ENCODE peak calls at places on chromosomes 16 and 17, in six cellular contexts. C is EL; J is ACHN; H is activated naive CD4-positive, alpha-beta T cell treated with anti-CD3 and anti-CD28 coated beads, Interleukin-2, amount 10 ng/mL, durations not matched to agents 7 days and 5 days; E is non-pigmented ciliary epithelial cell; A is NCI-H510A. B is an unnamed sample.

GRCh38 chr16:81554993-81555392 is 110.4 kb downstream of the CMIP start:
- DNase-seq in C (no peak), J (no peak), H (no peak), E (no peak), A (no peak), B (no peak)

GRCh38 chr17:47323382-47324223 is at the start of gene EFCAB13:
- DNase-seq in C (peak; percentile 91), J (peak; percentile 95), H (peak; percentile 85), E (peak; percentile 22), A (peak; percentile 90), B (peak; percentile 90)

GRCh38 chr17:14119546-14119945 is 50.2 kb downstream of the COX10 start:
- DNase-seq in C (no peak), J (no peak), H (no peak), E (no peak), A (no peak), B (no peak)

GRCh38 chr16:54657058-54657708 is 273.5 kb upstream of the IRX5 start:
- DNase-seq in C (peak; percentile 61), J (peak; percentile 77), H (no peak), E (no peak), A (no peak), B (peak; percentile 76)

GRCh38 chr17:69724236-69724635 is 309.7 kb downstream of the MAP2K6 start:
- DNase-seq in C (no peak), J (no peak), H (no peak), E (no peak), A (no peak), B (no peak)

GRCh38 chr17:67506966-67507365 is 129.9 kb downstream of the PITPNC1 start:
- DNase-seq in C (peak; percentile 26), J (no peak), H (no peak), E (peak; percentile 63), A (no peak), B (no peak)

GRCh38 chr17:21019976-21020575 is 22.7 kb downstream of the USP22 start:
- DNase-seq in C (no peak), J (peak; percentile 24), H (peak; percentile 68), E (no peak), A (peak; percentile 43), B (no peak)

GRCh38 chr16:67199011-67199807 is at the start of gene ELMO3:
- DNase-seq in C (no peak), J (no peak), H (no peak), E (no peak), A (no peak), B (no peak)

GRCh38 chr16:88902744-88903143 is 36.3 kb upstream of the PABPN1L start:
- DNase-seq in C (no peak), J (no peak), H (no peak), E (no peak), A (no peak), B (no peak)

GRCh38 chr17:42130310-42130936 is 7.8 kb downstream of the HSPB9 start:
- DNase-seq in C (no peak), J (no peak), H (no peak), E (no peak), A (no peak), B (no peak)

GRCh38 chr17:60325730-60326524 is 66.0 kb downstream of the USP32 start:
- DNase-seq in C (no peak), J (no peak), H (no peak), E (no peak), A (no peak), B (no peak)

GRCh38 chr16:20956319-20956718 is 55.7 kb downstream of the LYRM1 start:
- DNase-seq in C (no peak), J (no peak), H (no peak), E (no peak), A (no peak), B (no peak)

GRCh38 chr17:2309338-2310143 is 5.8 kb downstream of the SRR start:
- DNase-seq in C (peak; percentile 30), J (no peak), H (no peak), E (no peak), A (no peak), B (no peak)

GRCh38 chr17:44375196-44376017 is 11.8 kb upstream of the FAM171A2 start:
- DNase-seq in C (no peak), J (no peak), H (no peak), E (no peak), A (no peak), B (no peak)

GRCh38 chr16:54285414-54286066 is 1.0 kb downstream of the IRX3 start:
- DNase-seq in C (peak; percentile 68), J (peak; percentile 52), H (no peak), E (no peak), A (peak; percentile 43), B (peak; percentile 63)

GRCh38 chr16:85037050-85037410 is 9.4 kb downstream of the KIAA0513 start:
- DNase-seq in C (peak; percentile 73), J (peak; percentile 75), H (no peak), E (peak; percentile 50), A (no peak), B (peak; percentile 81)

GRCh38 chr17:17320911-17321220 is 17.7 kb downstream of the NT5M start:
- DNase-seq in C (no peak), J (no peak), H (no peak), E (no peak), A (no peak), B (no peak)

GRCh38 chr17:82884923-82885322 is 45.1 kb upstream of the ZNF750 start:
- DNase-seq in C (no peak), J (no peak), H (peak; percentile 64), E (no peak), A (no peak), B (no peak)

GRCh38 chr16:88790312-88791150 is 5.5 kb upstream of the PIEZO1 start:
- DNase-seq in C (peak; percentile 43), J (no peak), H (peak; percentile 78), E (no peak), A (no peak), B (peak; percentile 68)

GRCh38 chr17:76686538-76687277 is 24.1 kb downstream of the MXRA7 start:
- DNase-seq in C (no peak), J (no peak), H (no peak), E (no peak), A (no peak), B (no peak)

GRCh38 chr17:40303706-40304450 is 5.1 kb upstream of the RARA start:
- DNase-seq in C (no peak), J (no peak), H (no peak), E (no peak), A (no peak), B (peak; percentile 73)

GRCh38 chr17:40615295-40615988 is 32.2 kb downstream of the SMARCE1 start:
- DNase-seq in C (peak; percentile 44), J (peak; percentile 73), H (peak; percentile 62), E (no peak), A (peak; percentile 48), B (peak; percentile 68)

GRCh38 chr16:30786936-30787612 is at the start of gene ZNF629:
- DNase-seq in C (peak; percentile 64), J (peak; percentile 65), H (peak; percentile 40), E (no peak), A (peak; percentile 79), B (peak; percentile 49)

GRCh38 chr17:9969301-9969935 is 64.3 kb upstream of the RCVRN start:
- DNase-seq in C (no peak), J (no peak), H (no peak), E (no peak), A (no peak), B (no peak)

B was measured in Daoy.